ENCODE peak calls at places on chromosomes 5 and 9, in ten cellular contexts. One of them, this sample, is unnamed. For H3K4me1, the result is how much of the 10 kb centered on the place peaks cover.

GRCh38 chr5:77129386-77129785 is 42.3 kb upstream of the ZBED3 start:
- DNase-seq in transverse colon: no peak
- DNase-seq in IMR-90: peak
- DNase-seq in HepG2: peak
- DNase-seq in adrenal gland: no peak
- DNase-seq in HCT116: peak
- DNase-seq in ovary: peak
- DNase-seq in A549: peak
- DNase-seq in heart left ventricle: no peak
- DNase-seq in sigmoid colon: no peak
- DNase-seq in this sample: no peak

GRCh38 chr5:159133041-159133741 is 33.5 kb upstream of the EBF1 start:
- DNase-seq in ovary: peak
- DNase-seq in sigmoid colon: no peak
- DNase-seq in HCT116: peak
- DNase-seq in IMR-90: peak
- DNase-seq in transverse colon: no peak
- DNase-seq in adrenal gland: peak
- DNase-seq in HepG2: peak
- DNase-seq in A549: peak
- DNase-seq in heart left ventricle: no peak
- DNase-seq in this sample: no peak

GRCh38 chr9:86573886-86574285 is 219.7 kb upstream of the TUT7 start:
- DNase-seq in heart left ventricle: no peak
- DNase-seq in sigmoid colon: no peak
- DNase-seq in ovary: no peak
- DNase-seq in transverse colon: no peak
- DNase-seq in A549: no peak
- DNase-seq in adrenal gland: no peak
- DNase-seq in HepG2: no peak
- DNase-seq in HCT116: no peak
- DNase-seq in IMR-90: peak
- DNase-seq in this sample: no peak

GRCh38 chr9:78866228-78867132 is 569.6 kb downstream of the PSAT1 start:
- DNase-seq in IMR-90: peak
- DNase-seq in A549: peak
- DNase-seq in heart left ventricle: no peak
- DNase-seq in HCT116: peak
- DNase-seq in transverse colon: no peak
- DNase-seq in adrenal gland: no peak
- DNase-seq in ovary: no peak
- DNase-seq in sigmoid colon: no peak
- DNase-seq in HepG2: peak
- DNase-seq in this sample: no peak

GRCh38 chr9:33466565-33467495 is 6.9 kb downstream of the NOL6 start:
- DNase-seq in adrenal gland: peak
- DNase-seq in HepG2: peak
- DNase-seq in IMR-90: peak
- DNase-seq in ovary: peak
- DNase-seq in transverse colon: peak
- DNase-seq in HCT116: no peak
- DNase-seq in sigmoid colon: peak
- DNase-seq in A549: peak
- DNase-seq in heart left ventricle: peak
- DNase-seq in this sample: peak

GRCh38 chr5:170378740-170379139 is 10.4 kb downstream of the KCNMB1 start:
- DNase-seq in adrenal gland: no peak
- DNase-seq in IMR-90: no peak
- DNase-seq in HCT116: no peak
- DNase-seq in ovary: no peak
- DNase-seq in HepG2: no peak
- DNase-seq in heart left ventricle: no peak
- DNase-seq in A549: no peak
- DNase-seq in transverse colon: no peak
- DNase-seq in sigmoid colon: peak
- DNase-seq in this sample: no peak

GRCh38 chr5:34525761-34526160 is 130.4 kb upstream of the RAI14 start:
- DNase-seq in adrenal gland: no peak
- DNase-seq in A549: no peak
- DNase-seq in heart left ventricle: no peak
- DNase-seq in transverse colon: no peak
- DNase-seq in HepG2: no peak
- DNase-seq in sigmoid colon: no peak
- DNase-seq in ovary: no peak
- DNase-seq in IMR-90: no peak
- DNase-seq in HCT116: no peak
- DNase-seq in this sample: no peak

GRCh38 chr9:14096182-14096922 is 217.6 kb downstream of the NFIB start:
- DNase-seq in transverse colon: no peak
- DNase-seq in adrenal gland: no peak
- DNase-seq in IMR-90: peak
- DNase-seq in heart left ventricle: peak
- DNase-seq in HepG2: no peak
- DNase-seq in sigmoid colon: no peak
- DNase-seq in HCT116: no peak
- DNase-seq in ovary: no peak
- DNase-seq in A549: peak
- DNase-seq in this sample: peak

DNA sequence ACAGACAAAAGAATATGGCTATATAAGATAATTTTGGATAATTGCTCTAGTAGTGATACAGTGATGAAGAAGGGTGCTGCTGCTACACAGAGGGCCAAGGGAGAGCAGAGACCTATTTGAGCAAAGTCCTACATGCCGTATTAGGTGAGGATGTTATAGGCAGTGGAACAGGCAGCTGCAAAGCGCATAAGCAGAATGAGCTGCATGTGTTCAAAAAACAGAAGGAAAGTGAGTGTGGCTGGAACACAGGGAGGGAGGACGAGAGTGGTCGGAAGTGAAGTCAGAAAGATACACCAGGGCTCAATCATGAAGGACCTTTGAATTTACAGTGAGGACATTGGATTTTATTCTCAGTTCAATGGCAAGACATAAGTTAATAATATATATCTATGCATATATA is 35.4 kb downstream of the ITGA2 start:
- DNase-seq in heart left ventricle: no peak
- DNase-seq in sigmoid colon: no peak
- DNase-seq in ovary: no peak
- DNase-seq in adrenal gland: no peak
- DNase-seq in HCT116: no peak
- DNase-seq in HepG2: no peak
- DNase-seq in transverse colon: no peak
- DNase-seq in IMR-90: no peak
- DNase-seq in A549: no peak
- DNase-seq in this sample: no peak
- TF ChIP-seq POLR2A in heart left ventricle: no peak
- TF ChIP-seq POLR2A in sigmoid colon: no peak
- TF ChIP-seq POLR2A in ovary: no peak
- TF ChIP-seq POLR2A in adrenal gland: no peak
- TF ChIP-seq POLR2A in HCT116: no peak
- TF ChIP-seq POLR2A in HepG2: no peak
- TF ChIP-seq POLR2A in transverse colon: no peak
- TF ChIP-seq POLR2A in IMR-90: no peak
- TF ChIP-seq POLR2A in A549: no peak
- TF ChIP-seq POLR2A in this sample: no peak

GRCh38 chr5:127761869-127762268 is 58.7 kb downstream of the CCDC192 start:
- DNase-seq in transverse colon: no peak
- DNase-seq in ovary: no peak
- DNase-seq in sigmoid colon: no peak
- DNase-seq in heart left ventricle: no peak
- DNase-seq in IMR-90: no peak
- DNase-seq in HCT116: no peak
- DNase-seq in adrenal gland: no peak
- DNase-seq in HepG2: no peak
- DNase-seq in A549: no peak
- DNase-seq in this sample: no peak

GRCh38 chr5:127754727-127755126 is 51.5 kb downstream of the CCDC192 start:
- DNase-seq in transverse colon: no peak
- DNase-seq in HepG2: no peak
- DNase-seq in HCT116: no peak
- DNase-seq in sigmoid colon: no peak
- DNase-seq in heart left ventricle: no peak
- DNase-seq in adrenal gland: no peak
- DNase-seq in IMR-90: no peak
- DNase-seq in A549: no peak
- DNase-seq in ovary: no peak
- DNase-seq in this sample: no peak

GRCh38 chr5:127754259-127754658 is 51.1 kb downstream of the CCDC192 start:
- DNase-seq in adrenal gland: no peak
- DNase-seq in ovary: peak
- DNase-seq in HCT116: no peak
- DNase-seq in A549: no peak
- DNase-seq in sigmoid colon: no peak
- DNase-seq in transverse colon: no peak
- DNase-seq in IMR-90: peak
- DNase-seq in HepG2: no peak
- DNase-seq in heart left ventricle: no peak
- DNase-seq in this sample: peak

GRCh38 chr5:127758884-127759283 is 55.7 kb downstream of the CCDC192 start:
- DNase-seq in ovary: no peak
- DNase-seq in heart left ventricle: no peak
- DNase-seq in sigmoid colon: no peak
- DNase-seq in IMR-90: no peak
- DNase-seq in A549: no peak
- DNase-seq in HCT116: no peak
- DNase-seq in HepG2: no peak
- DNase-seq in transverse colon: peak
- DNase-seq in adrenal gland: peak
- DNase-seq in this sample: peak

DNA sequence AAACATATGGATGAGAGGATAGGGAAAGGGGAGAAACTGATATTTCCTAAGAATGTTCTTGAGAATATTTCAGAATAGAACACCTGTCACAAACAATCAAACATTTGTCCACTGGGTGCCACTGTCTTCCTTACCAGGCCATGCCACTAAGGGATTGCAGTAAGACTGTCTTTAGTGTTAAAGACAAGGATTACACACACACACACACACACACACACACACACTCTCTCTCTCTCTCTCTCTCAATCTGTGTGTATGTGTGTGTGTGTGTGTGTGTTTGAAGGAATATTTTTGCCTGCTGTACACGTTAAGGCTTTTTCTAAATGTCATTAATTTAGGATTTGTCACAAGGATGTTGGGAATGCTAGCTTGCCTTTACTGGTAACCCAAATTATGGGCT is 54.4 kb downstream of the CCDC192 start:
- DNase-seq in HepG2: no peak
- DNase-seq in heart left ventricle: no peak
- DNase-seq in ovary: no peak
- DNase-seq in HCT116: peak
- DNase-seq in adrenal gland: peak
- DNase-seq in sigmoid colon: no peak
- DNase-seq in transverse colon: peak
- DNase-seq in IMR-90: peak
- DNase-seq in A549: peak
- DNase-seq in this sample: peak
- TF ChIP-seq CTCF in HepG2: peak
- TF ChIP-seq CTCF in heart left ventricle: peak
- TF ChIP-seq CTCF in ovary: no peak
- TF ChIP-seq CTCF in HCT116: peak
- TF ChIP-seq CTCF in adrenal gland: peak
- TF ChIP-seq CTCF in sigmoid colon: peak
- TF ChIP-seq CTCF in transverse colon: peak
- TF ChIP-seq CTCF in IMR-90: peak
- TF ChIP-seq CTCF in A549: peak
- TF ChIP-seq CTCF in this sample: peak

GRCh38 chr5:141651728-141652105 is 499 bp upstream of the FCHSD1 start:
- DNase-seq in IMR-90: no peak
- DNase-seq in heart left ventricle: no peak
- DNase-seq in HCT116: no peak
- DNase-seq in HepG2: no peak
- DNase-seq in sigmoid colon: no peak
- DNase-seq in ovary: no peak
- DNase-seq in transverse colon: no peak
- DNase-seq in adrenal gland: no peak
- DNase-seq in A549: no peak
- DNase-seq in this sample: no peak

GRCh38 chr5:141657937-141658545 is 6.8 kb upstream of the FCHSD1 start:
- DNase-seq in adrenal gland: no peak
- DNase-seq in HCT116: peak
- DNase-seq in heart left ventricle: no peak
- DNase-seq in sigmoid colon: no peak
- DNase-seq in IMR-90: peak
- DNase-seq in A549: peak
- DNase-seq in ovary: no peak
- DNase-seq in HepG2: peak
- DNase-seq in transverse colon: no peak
- DNase-seq in this sample: no peak

GRCh38 chr5:141654298-141654697 is 3.1 kb upstream of the FCHSD1 start:
- DNase-seq in IMR-90: peak
- DNase-seq in sigmoid colon: no peak
- DNase-seq in adrenal gland: no peak
- DNase-seq in HepG2: no peak
- DNase-seq in A549: no peak
- DNase-seq in ovary: no peak
- DNase-seq in heart left ventricle: no peak
- DNase-seq in HCT116: no peak
- DNase-seq in transverse colon: no peak
- DNase-seq in this sample: no peak

GRCh38 chr5:141656396-141656795 is 5.2 kb upstream of the FCHSD1 start:
- DNase-seq in A549: no peak
- DNase-seq in HepG2: no peak
- DNase-seq in adrenal gland: no peak
- DNase-seq in IMR-90: no peak
- DNase-seq in sigmoid colon: no peak
- DNase-seq in heart left ventricle: no peak
- DNase-seq in ovary: no peak
- DNase-seq in HCT116: no peak
- DNase-seq in transverse colon: no peak
- DNase-seq in this sample: no peak

GRCh38 chr5:141655020-141655419 is 3.8 kb upstream of the FCHSD1 start:
- DNase-seq in ovary: no peak
- DNase-seq in heart left ventricle: no peak
- DNase-seq in HepG2: no peak
- DNase-seq in HCT116: no peak
- DNase-seq in sigmoid colon: no peak
- DNase-seq in A549: no peak
- DNase-seq in IMR-90: no peak
- DNase-seq in adrenal gland: no peak
- DNase-seq in transverse colon: no peak
- DNase-seq in this sample: no peak
- H3K4me1 ChIP-seq in ovary: under half
- H3K4me1 ChIP-seq in heart left ventricle: under half
- H3K4me1 ChIP-seq in HepG2: under half
- H3K4me1 ChIP-seq in HCT116: under half
- H3K4me1 ChIP-seq in sigmoid colon: under half
- H3K4me1 ChIP-seq in A549: under half
- H3K4me1 ChIP-seq in IMR-90: under half
- H3K4me1 ChIP-seq in adrenal gland: under half
- H3K4me1 ChIP-seq in transverse colon: under half
- H3K4me1 ChIP-seq in this sample: under half

GRCh38 chr9:7799934-7800285 is 332 bp upstream of the DMAC1 start:
- DNase-seq in ovary: no peak
- DNase-seq in adrenal gland: no peak
- DNase-seq in HepG2: no peak
- DNase-seq in A549: peak
- DNase-seq in IMR-90: no peak
- DNase-seq in sigmoid colon: no peak
- DNase-seq in HCT116: no peak
- DNase-seq in heart left ventricle: no peak
- DNase-seq in transverse colon: no peak
- DNase-seq in this sample: no peak

GRCh38 chr9:7802666-7803065 is 3.1 kb upstream of the DMAC1 start:
- DNase-seq in A549: no peak
- DNase-seq in HepG2: no peak
- DNase-seq in sigmoid colon: no peak
- DNase-seq in IMR-90: peak
- DNase-seq in HCT116: no peak
- DNase-seq in transverse colon: no peak
- DNase-seq in heart left ventricle: no peak
- DNase-seq in ovary: no peak
- DNase-seq in adrenal gland: no peak
- DNase-seq in this sample: no peak

GRCh38 chr9:7794196-7794595 is 5.4 kb downstream of the DMAC1 start:
- DNase-seq in HCT116: no peak
- DNase-seq in A549: no peak
- DNase-seq in adrenal gland: no peak
- DNase-seq in ovary: no peak
- DNase-seq in sigmoid colon: no peak
- DNase-seq in transverse colon: no peak
- DNase-seq in heart left ventricle: no peak
- DNase-seq in IMR-90: no peak
- DNase-seq in HepG2: no peak
- DNase-seq in this sample: no peak

GRCh38 chr9:7799234-7799933 is at the start of gene DMAC1:
- DNase-seq in heart left ventricle: peak
- DNase-seq in HCT116: peak
- DNase-seq in ovary: peak
- DNase-seq in transverse colon: peak
- DNase-seq in IMR-90: peak
- DNase-seq in HepG2: peak
- DNase-seq in A549: peak
- DNase-seq in sigmoid colon: peak
- DNase-seq in adrenal gland: peak
- DNase-seq in this sample: peak
- TF ChIP-seq POLR2A in heart left ventricle: peak
- TF ChIP-seq POLR2A in HCT116: peak
- TF ChIP-seq POLR2A in ovary: no peak
- TF ChIP-seq POLR2A in transverse colon: peak
- TF ChIP-seq POLR2A in IMR-90: peak
- TF ChIP-seq POLR2A in HepG2: peak
- TF ChIP-seq POLR2A in A549: peak
- TF ChIP-seq POLR2A in sigmoid colon: no peak
- TF ChIP-seq POLR2A in adrenal gland: peak
- TF ChIP-seq POLR2A in this sample: peak